ENCODE peak calls at places on chromosomes 7 and 10, in ten cellular contexts. One of them, this sample, is unnamed.

GRCh38 chr7:148773344-148773743 is 74.6 kb downstream of the CUL1 start:
- DNase-seq in IMR-90: no peak
- DNase-seq in stomach: no peak
- DNase-seq in GM12892: no peak
- DNase-seq in HCT116: no peak
- DNase-seq in heart left ventricle: no peak
- DNase-seq in ovary: no peak
- DNase-seq in endothelial cell of umbilical vein: no peak
- DNase-seq in adrenal gland: no peak
- DNase-seq in uterus: no peak
- DNase-seq in this sample: no peak

GRCh38 chr10:83274088-83274487 is 865.2 kb upstream of the GHITM start:
- DNase-seq in IMR-90: no peak
- DNase-seq in stomach: no peak
- DNase-seq in GM12892: no peak
- DNase-seq in HCT116: no peak
- DNase-seq in heart left ventricle: no peak
- DNase-seq in ovary: no peak
- DNase-seq in endothelial cell of umbilical vein: no peak
- DNase-seq in adrenal gland: no peak
- DNase-seq in uterus: no peak
- DNase-seq in this sample: no peak

GRCh38 chr10:30751678-30752331 is 122.3 kb upstream of the LYZL2 start:
- DNase-seq in IMR-90: peak; percentile 75
- DNase-seq in stomach: peak; percentile 31
- DNase-seq in GM12892: no peak
- DNase-seq in HCT116: peak; percentile 10
- DNase-seq in heart left ventricle: peak; percentile 84
- DNase-seq in ovary: peak; percentile 64
- DNase-seq in endothelial cell of umbilical vein: peak; percentile 76
- DNase-seq in adrenal gland: peak; percentile 36
- DNase-seq in uterus: no peak
- DNase-seq in this sample: peak; percentile 69

GRCh38 chr7:45203947-45204445 is 46.4 kb downstream of the RAMP3 start:
- DNase-seq in IMR-90: peak; percentile 51
- DNase-seq in stomach: no peak
- DNase-seq in GM12892: no peak
- DNase-seq in HCT116: no peak
- DNase-seq in heart left ventricle: no peak
- DNase-seq in ovary: no peak
- DNase-seq in endothelial cell of umbilical vein: no peak
- DNase-seq in adrenal gland: no peak
- DNase-seq in uterus: no peak
- DNase-seq in this sample: no peak

GRCh38 chr7:135193615-135194081 is 17.7 kb downstream of the WDR91 start:
- DNase-seq in IMR-90: peak; percentile 97
- DNase-seq in stomach: no peak
- DNase-seq in GM12892: no peak
- DNase-seq in HCT116: no peak
- DNase-seq in heart left ventricle: no peak
- DNase-seq in ovary: peak; percentile 82
- DNase-seq in endothelial cell of umbilical vein: no peak
- DNase-seq in adrenal gland: no peak
- DNase-seq in uterus: no peak
- DNase-seq in this sample: no peak

GRCh38 chr7:90705391-90706066 is 109.4 kb downstream of the CDK14 start:
- DNase-seq in IMR-90: no peak
- DNase-seq in stomach: no peak
- DNase-seq in GM12892: no peak
- DNase-seq in HCT116: no peak
- DNase-seq in heart left ventricle: no peak
- DNase-seq in ovary: no peak
- DNase-seq in endothelial cell of umbilical vein: no peak
- DNase-seq in adrenal gland: no peak
- DNase-seq in uterus: no peak
- DNase-seq in this sample: no peak

GRCh38 chr7:73560035-73560835 is 2.7 kb upstream of the BCL7B start:
- DNase-seq in IMR-90: peak; percentile 91
- DNase-seq in stomach: no peak
- DNase-seq in GM12892: no peak
- DNase-seq in HCT116: no peak
- DNase-seq in heart left ventricle: no peak
- DNase-seq in ovary: no peak
- DNase-seq in endothelial cell of umbilical vein: no peak
- DNase-seq in adrenal gland: peak; percentile 81
- DNase-seq in uterus: no peak
- DNase-seq in this sample: peak; percentile 84

GRCh38 chr7:144037414-144038096 is 11.2 kb upstream of the OR2A5 start:
- DNase-seq in IMR-90: no peak
- DNase-seq in stomach: no peak
- DNase-seq in GM12892: no peak
- DNase-seq in HCT116: no peak
- DNase-seq in heart left ventricle: peak; percentile 45
- DNase-seq in ovary: no peak
- DNase-seq in endothelial cell of umbilical vein: no peak
- DNase-seq in adrenal gland: no peak
- DNase-seq in uterus: no peak
- DNase-seq in this sample: no peak

GRCh38 chr7:116177009-116177408 is 33.3 kb upstream of the TES start:
- DNase-seq in IMR-90: peak; percentile 90
- DNase-seq in stomach: no peak
- DNase-seq in GM12892: no peak
- DNase-seq in HCT116: no peak
- DNase-seq in heart left ventricle: no peak
- DNase-seq in ovary: no peak
- DNase-seq in endothelial cell of umbilical vein: no peak
- DNase-seq in adrenal gland: no peak
- DNase-seq in uterus: no peak
- DNase-seq in this sample: no peak

GRCh38 chr10:12847361-12847975 is 154.0 kb downstream of the CCDC3 start:
- DNase-seq in IMR-90: no peak
- DNase-seq in stomach: no peak
- DNase-seq in GM12892: no peak
- DNase-seq in HCT116: peak; percentile 43
- DNase-seq in heart left ventricle: no peak
- DNase-seq in ovary: no peak
- DNase-seq in endothelial cell of umbilical vein: no peak
- DNase-seq in adrenal gland: no peak
- DNase-seq in uterus: no peak
- DNase-seq in this sample: peak; percentile 35

GRCh38 chr7:149866817-149867447 is 6.8 kb upstream of the ATP6V0E2 start:
- DNase-seq in IMR-90: peak; percentile 82
- DNase-seq in stomach: no peak
- DNase-seq in GM12892: no peak
- DNase-seq in HCT116: no peak
- DNase-seq in heart left ventricle: no peak
- DNase-seq in ovary: no peak
- DNase-seq in endothelial cell of umbilical vein: no peak
- DNase-seq in adrenal gland: no peak
- DNase-seq in uterus: no peak
- DNase-seq in this sample: no peak

GRCh38 chr7:35992436-35992835 is 160.6 kb upstream of the EEPD1 start:
- DNase-seq in IMR-90: no peak
- DNase-seq in stomach: no peak
- DNase-seq in GM12892: no peak
- DNase-seq in HCT116: no peak
- DNase-seq in heart left ventricle: no peak
- DNase-seq in ovary: no peak
- DNase-seq in endothelial cell of umbilical vein: no peak
- DNase-seq in adrenal gland: no peak
- DNase-seq in uterus: no peak
- DNase-seq in this sample: no peak

GRCh38 chr10:68075550-68076004 is 494 bp upstream of the HERC4 start:
- DNase-seq in IMR-90: no peak
- DNase-seq in stomach: no peak
- DNase-seq in GM12892: no peak
- DNase-seq in HCT116: no peak
- DNase-seq in heart left ventricle: no peak
- DNase-seq in ovary: no peak
- DNase-seq in endothelial cell of umbilical vein: no peak
- DNase-seq in adrenal gland: no peak
- DNase-seq in uterus: no peak
- DNase-seq in this sample: no peak

GRCh38 chr7:12212051-12212485 is 974 bp downstream of the TMEM106B start:
- DNase-seq in IMR-90: no peak
- DNase-seq in stomach: no peak
- DNase-seq in GM12892: no peak
- DNase-seq in HCT116: peak; percentile 16
- DNase-seq in heart left ventricle: no peak
- DNase-seq in ovary: no peak
- DNase-seq in endothelial cell of umbilical vein: no peak
- DNase-seq in adrenal gland: peak; percentile 25
- DNase-seq in uterus: no peak
- DNase-seq in this sample: no peak

GRCh38 chr10:93954299-93954698 is 39.4 kb upstream of the PLCE1 start:
- DNase-seq in IMR-90: no peak
- DNase-seq in stomach: no peak
- DNase-seq in GM12892: no peak
- DNase-seq in HCT116: no peak
- DNase-seq in heart left ventricle: no peak
- DNase-seq in ovary: no peak
- DNase-seq in endothelial cell of umbilical vein: no peak
- DNase-seq in adrenal gland: no peak
- DNase-seq in uterus: no peak
- DNase-seq in this sample: no peak

DNA sequence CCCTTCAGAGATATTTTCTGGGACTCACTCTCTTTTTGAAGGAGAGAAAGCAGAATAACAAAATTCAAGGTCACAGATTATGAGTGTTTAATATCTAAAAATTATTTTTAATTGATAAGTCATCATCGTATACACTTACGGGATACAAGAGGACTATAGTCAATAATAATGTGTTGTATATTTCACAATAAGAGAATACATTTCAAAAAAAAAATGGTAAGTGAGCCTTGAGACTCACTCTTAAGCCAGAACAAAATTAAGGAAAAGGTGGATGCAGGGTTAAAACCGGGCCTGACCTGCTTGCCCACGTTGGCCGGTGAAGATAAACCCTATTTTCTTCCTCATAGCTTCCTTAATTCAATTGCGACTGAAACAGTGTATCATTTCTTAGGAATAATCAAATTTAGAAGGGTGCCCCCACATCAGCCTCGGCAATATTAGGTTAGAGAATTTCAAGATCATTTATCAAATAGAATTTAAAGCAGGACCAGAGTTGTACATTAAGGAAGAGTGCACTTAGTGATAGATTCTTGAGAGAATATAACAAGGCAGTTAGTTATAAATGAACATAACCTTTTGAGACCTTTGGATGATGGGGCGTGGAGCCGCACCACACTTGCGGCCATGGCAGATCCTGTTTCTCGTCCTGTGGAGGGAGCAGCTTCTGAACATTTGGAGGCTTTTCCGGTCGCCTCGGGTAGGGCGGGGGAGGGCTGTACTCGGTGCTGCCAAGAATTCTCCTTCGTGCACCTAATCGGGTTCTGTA is 321.8 kb downstream of the PAXIP1 start:
- DNase-seq in IMR-90: no peak
- DNase-seq in stomach: no peak
- DNase-seq in GM12892: no peak
- DNase-seq in HCT116: no peak
- DNase-seq in heart left ventricle: no peak
- DNase-seq in ovary: no peak
- DNase-seq in endothelial cell of umbilical vein: no peak
- DNase-seq in adrenal gland: no peak
- DNase-seq in uterus: no peak
- DNase-seq in this sample: no peak
- TF ChIP-seq POLR2A in IMR-90: no peak
- TF ChIP-seq POLR2A in stomach: no peak
- TF ChIP-seq POLR2A in GM12892: no peak
- TF ChIP-seq POLR2A in HCT116: no peak
- TF ChIP-seq POLR2A in heart left ventricle: no peak
- TF ChIP-seq POLR2A in ovary: no peak
- TF ChIP-seq POLR2A in endothelial cell of umbilical vein: no peak
- TF ChIP-seq POLR2A in adrenal gland: no peak
- TF ChIP-seq POLR2A in uterus: no peak
- TF ChIP-seq POLR2A in this sample: no peak

GRCh38 chr10:27695704-27696103 is 49.9 kb downstream of the MKX start:
- DNase-seq in IMR-90: no peak
- DNase-seq in stomach: no peak
- DNase-seq in GM12892: no peak
- DNase-seq in HCT116: no peak
- DNase-seq in heart left ventricle: no peak
- DNase-seq in ovary: no peak
- DNase-seq in endothelial cell of umbilical vein: no peak
- DNase-seq in adrenal gland: no peak
- DNase-seq in uterus: no peak
- DNase-seq in this sample: no peak
- TF ChIP-seq POLR2A in IMR-90: no peak
- TF ChIP-seq POLR2A in stomach: no peak
- TF ChIP-seq POLR2A in GM12892: no peak
- TF ChIP-seq POLR2A in HCT116: no peak
- TF ChIP-seq POLR2A in heart left ventricle: no peak
- TF ChIP-seq POLR2A in ovary: no peak
- TF ChIP-seq POLR2A in endothelial cell of umbilical vein: no peak
- TF ChIP-seq POLR2A in adrenal gland: no peak
- TF ChIP-seq POLR2A in uterus: no peak
- TF ChIP-seq POLR2A in this sample: no peak

DNA sequence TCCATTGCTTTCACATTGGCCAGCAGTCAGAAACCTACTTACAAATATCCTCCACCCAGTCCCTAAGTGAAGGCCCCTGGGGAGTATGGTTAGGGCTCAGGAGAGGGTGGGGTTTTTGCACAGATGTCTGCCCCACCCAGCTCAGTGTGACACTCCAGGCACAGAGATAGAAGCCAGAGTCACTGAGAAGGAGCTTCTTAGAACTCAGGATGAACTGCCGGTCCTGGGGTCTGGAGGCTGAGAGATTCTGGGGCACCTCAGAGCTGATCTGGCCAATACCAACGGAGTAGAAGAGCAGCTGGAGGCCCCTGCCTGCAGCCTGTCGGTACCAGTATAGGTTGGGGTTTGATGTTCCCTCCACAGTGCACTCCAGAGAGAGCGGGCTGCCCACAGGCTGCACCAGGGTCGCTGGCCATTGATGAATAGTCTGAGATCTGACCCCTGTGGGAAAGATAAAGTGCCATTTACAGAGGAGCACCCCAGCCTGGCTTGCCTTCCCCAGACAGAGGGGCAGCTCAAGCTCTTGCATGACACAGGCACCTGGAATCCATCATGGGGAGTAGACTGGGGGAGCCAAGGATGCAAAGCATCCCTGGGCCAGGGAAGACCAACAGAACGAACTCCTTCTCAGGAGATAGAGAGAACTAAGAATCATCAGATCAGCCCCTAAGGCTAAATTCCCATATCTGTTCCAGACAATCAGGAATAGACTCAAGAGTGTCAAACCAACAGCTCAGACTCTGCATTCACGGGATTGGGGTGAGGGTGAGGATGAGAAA is 41.9 kb downstream of the PRSS2 start:
- DNase-seq in IMR-90: no peak
- DNase-seq in stomach: no peak
- DNase-seq in GM12892: no peak
- DNase-seq in HCT116: no peak
- DNase-seq in heart left ventricle: no peak
- DNase-seq in ovary: no peak
- DNase-seq in endothelial cell of umbilical vein: no peak
- DNase-seq in adrenal gland: no peak
- DNase-seq in uterus: no peak
- DNase-seq in this sample: no peak
- TF ChIP-seq POLR2A in IMR-90: no peak
- TF ChIP-seq POLR2A in stomach: no peak
- TF ChIP-seq POLR2A in GM12892: no peak
- TF ChIP-seq POLR2A in HCT116: no peak
- TF ChIP-seq POLR2A in heart left ventricle: no peak
- TF ChIP-seq POLR2A in ovary: no peak
- TF ChIP-seq POLR2A in endothelial cell of umbilical vein: no peak
- TF ChIP-seq POLR2A in adrenal gland: no peak
- TF ChIP-seq POLR2A in uterus: no peak
- TF ChIP-seq POLR2A in this sample: no peak

GRCh38 chr10:1043532-1043995 is 5.4 kb downstream of the IDI1 start:
- DNase-seq in IMR-90: no peak
- DNase-seq in stomach: no peak
- DNase-seq in GM12892: no peak
- DNase-seq in HCT116: no peak
- DNase-seq in heart left ventricle: peak; percentile 38
- DNase-seq in ovary: no peak
- DNase-seq in endothelial cell of umbilical vein: peak; percentile 32
- DNase-seq in adrenal gland: peak; percentile 48
- DNase-seq in uterus: peak; percentile 36
- DNase-seq in this sample: no peak
- TF ChIP-seq POLR2A in IMR-90: no peak
- TF ChIP-seq POLR2A in stomach: no peak
- TF ChIP-seq POLR2A in GM12892: peak; percentile 64
- TF ChIP-seq POLR2A in HCT116: no peak
- TF ChIP-seq POLR2A in heart left ventricle: peak; percentile 19
- TF ChIP-seq POLR2A in ovary: no peak
- TF ChIP-seq POLR2A in endothelial cell of umbilical vein: no peak
- TF ChIP-seq POLR2A in adrenal gland: peak; percentile 45
- TF ChIP-seq POLR2A in uterus: no peak
- TF ChIP-seq POLR2A in this sample: no peak